ENCODE peak calls at places on chromosomes 1 and 21, in eight cellular contexts. E is A549, C is endothelial cell of umbilical vein, S is SK-N-SH, G is heart right ventricle, J is heart left ventricle, W is cardiac muscle cell, K is MM.1S. L is an unnamed sample. For H3K4me1, the result is how much of the 10 kb centered on the place peaks cover.

GRCh38 chr21:39564200-39564599 is 48.5 kb upstream of the B3GALT5 start:
- DNase-seq in C (no peak), J (peak), K (no peak), S (peak), W (no peak), E (no peak), G (peak), L (peak)

GRCh38 chr1:220213381-220213983 is 58.8 kb downstream of the RAB3GAP2 start:
- DNase-seq in J (no peak), E (no peak), K (no peak), W (no peak), S (no peak), G (no peak), C (no peak), L (no peak)

GRCh38 chr1:183131166-183131565 is 54.9 kb upstream of the LAMC2 start:
- DNase-seq in C (no peak), J (no peak), W (no peak), E (no peak), G (no peak), K (no peak), S (no peak), L (no peak)

GRCh38 chr1:26134466-26134865 is 22.8 kb downstream of the PDIK1L start:
- DNase-seq in W (no peak), J (no peak), S (no peak), E (no peak), K (no peak), G (no peak), C (no peak), L (no peak)

GRCh38 chr1:211648336-211648735 is 27.1 kb downstream of the NEK2 start:
- DNase-seq in S (no peak), C (peak), J (no peak), W (peak), E (peak), G (no peak), K (no peak), L (no peak)

GRCh38 chr1:229156819-229157218 is 114.1 kb upstream of the RAB4A start:
- DNase-seq in K (no peak), W (peak), G (no peak), E (peak), J (no peak), C (no peak), S (peak), L (peak)

GRCh38 chr1:16992675-16993074 is 12.3 kb upstream of the MFAP2 start:
- DNase-seq in C (no peak), W (no peak), S (no peak), K (no peak), J (no peak), E (no peak), G (no peak), L (no peak)

GRCh38 chr21:42722153-42722552 is 68.7 kb downstream of the PDE9A start:
- DNase-seq in K (no peak), G (no peak), C (no peak), E (no peak), J (no peak), W (no peak), S (no peak), L (no peak)

GRCh38 chr1:80066060-80066459 is 1059.5 kb upstream of the ADGRL4 start:
- DNase-seq in K (no peak), C (no peak), E (no peak), W (no peak), S (no peak), J (no peak), G (no peak), L (no peak)

GRCh38 chr1:29856663-29857224 is 620.4 kb downstream of the PTPRU start:
- DNase-seq in K (no peak), E (no peak), S (peak), W (no peak), C (no peak), J (no peak), G (no peak), L (peak)

DNA sequence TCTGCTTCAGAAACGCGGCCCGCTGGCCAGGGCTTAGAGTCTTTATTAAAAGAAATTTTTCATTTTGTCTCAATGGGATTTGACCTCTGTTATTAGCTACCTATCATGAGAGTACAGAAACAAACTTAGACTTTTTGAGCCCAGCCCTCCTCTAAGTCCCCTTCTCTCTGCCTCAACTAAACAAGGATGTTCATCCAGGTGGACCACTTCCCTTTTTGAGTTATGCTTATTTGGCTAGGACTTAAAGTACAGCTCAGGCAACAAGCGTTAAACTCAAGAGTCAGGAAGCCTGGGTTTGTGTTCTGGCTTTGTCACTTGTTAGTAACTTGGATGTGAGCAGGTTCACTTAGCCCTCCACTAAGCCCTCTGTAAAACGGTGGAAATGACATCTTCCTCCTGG is 153.0 kb downstream of the TGFBR3 start:
- DNase-seq in C (no peak), K (no peak), G (no peak), E (no peak), J (no peak), S (no peak), W (no peak), L (no peak)
- H3K4me1 ChIP-seq in C (under half), K (under half), G (under half), E (half or more), J (half or more), S (under half), W (under half), L (under half)

GRCh38 chr1:170604065-170604464 is 59.9 kb upstream of the PRRX1 start:
- DNase-seq in E (no peak), K (no peak), G (no peak), C (no peak), S (no peak), W (peak), J (no peak), L (no peak)
- H3K4me1 ChIP-seq in E (under half), K (under half), G (under half), C (under half), S (under half), W (under half), J (under half), L (under half)

GRCh38 chr1:225766967-225767413 is 10.6 kb upstream of the SRP9 start:
- DNase-seq in J (peak), C (peak), S (peak), W (peak), G (no peak), E (no peak), K (no peak), L (peak)

GRCh38 chr1:225767591-225768540 is 9.8 kb upstream of the SRP9 start:
- DNase-seq in J (peak), W (peak), K (no peak), G (peak), E (no peak), C (peak), S (no peak), L (peak)

GRCh38 chr1:225768662-225769426 is 8.8 kb upstream of the SRP9 start:
- DNase-seq in J (no peak), K (no peak), E (no peak), W (no peak), S (no peak), G (no peak), C (no peak), L (no peak)

GRCh38 chr1:225763815-225764548 is 13.6 kb upstream of the SRP9 start:
- DNase-seq in K (no peak), E (peak), S (no peak), C (peak), G (no peak), J (no peak), W (peak), L (no peak)

GRCh38 chr1:225765982-225766674 is 11.5 kb upstream of the SRP9 start:
- DNase-seq in E (no peak), K (no peak), G (no peak), J (no peak), S (no peak), W (no peak), C (no peak), L (peak)
- H3K4me1 ChIP-seq in E (half or more), K (under half), G (under half), J (half or more), S (under half), W (under half), C (under half), L (under half)

GRCh38 chr1:207820568-207821463 is 69.0 kb downstream of the CD46 start:
- DNase-seq in K (no peak), G (no peak), C (no peak), J (no peak), E (no peak), S (no peak), W (no peak), L (no peak)
- H3K4me1 ChIP-seq in K (under half), G (half or more), C (under half), J (half or more), E (half or more), S (under half), W (under half), L (under half)

GRCh38 chr1:234885601-234886000 is 243.0 kb downstream of the TOMM20 start:
- DNase-seq in W (no peak), C (no peak), E (no peak), K (no peak), S (no peak), G (peak), J (peak), L (no peak)

GRCh38 chr1:234882898-234883297 is 245.7 kb downstream of the TOMM20 start:
- DNase-seq in E (no peak), C (no peak), J (no peak), K (no peak), G (no peak), S (no peak), W (no peak), L (no peak)

GRCh38 chr1:234886081-234886874 is 242.4 kb downstream of the TOMM20 start:
- DNase-seq in E (no peak), K (no peak), J (peak), S (no peak), W (no peak), C (no peak), G (no peak), L (no peak)

GRCh38 chr1:234884006-234884405 is 244.6 kb downstream of the TOMM20 start:
- DNase-seq in J (no peak), E (no peak), C (no peak), K (no peak), W (no peak), S (no peak), G (no peak), L (no peak)

GRCh38 chr1:234884701-234885100 is 243.9 kb downstream of the TOMM20 start:
- DNase-seq in C (no peak), J (no peak), E (no peak), K (no peak), S (no peak), W (no peak), G (no peak), L (no peak)
- H3K4me1 ChIP-seq in C (under half), J (under half), E (under half), K (under half), S (under half), W (under half), G (under half), L (under half)

GRCh38 chr1:162275622-162276175 is 101.0 kb downstream of the SPATA46 start:
- DNase-seq in K (no peak), W (no peak), S (no peak), G (no peak), C (no peak), E (no peak), J (no peak), L (no peak)

GRCh38 chr1:162276493-162276892 is 100.2 kb downstream of the SPATA46 start:
- DNase-seq in C (peak), S (peak), G (no peak), K (peak), J (no peak), W (peak), E (peak), L (no peak)

GRCh38 chr1:162270016-162270415 is 106.6 kb downstream of the SPATA46 start:
- DNase-seq in S (no peak), W (no peak), J (no peak), C (no peak), E (no peak), G (no peak), K (no peak), L (no peak)

GRCh38 chr1:162265983-162266382 is 110.7 kb downstream of the SPATA46 start:
- DNase-seq in G (no peak), J (no peak), S (no peak), E (no peak), C (no peak), W (no peak), K (peak), L (no peak)

DNA sequence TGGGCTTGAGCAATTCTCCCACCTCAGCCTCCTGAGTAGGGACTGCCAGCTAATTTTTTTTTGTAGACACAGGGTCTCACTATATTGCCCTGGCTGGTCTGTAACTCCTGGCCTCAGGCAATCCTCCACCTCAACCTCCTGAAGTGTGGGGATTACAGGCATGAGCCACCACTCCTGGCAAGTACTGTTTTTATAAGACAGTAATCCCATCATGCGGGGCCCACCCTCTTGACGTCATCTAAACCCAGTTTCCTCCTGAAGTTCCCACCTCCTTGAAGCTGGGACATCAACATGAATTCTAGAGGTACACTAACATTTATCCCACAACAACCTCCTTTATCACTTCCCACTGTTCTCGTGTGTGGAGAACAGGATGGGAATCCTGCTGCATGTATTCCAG is 104.7 kb downstream of the SPATA46 start:
- DNase-seq in S (no peak), W (no peak), G (no peak), K (no peak), C (no peak), E (no peak), J (no peak), L (no peak)
- H3K4me1 ChIP-seq in S (under half), W (under half), G (under half), K (under half), C (under half), E (under half), J (under half), L (under half)

DNA sequence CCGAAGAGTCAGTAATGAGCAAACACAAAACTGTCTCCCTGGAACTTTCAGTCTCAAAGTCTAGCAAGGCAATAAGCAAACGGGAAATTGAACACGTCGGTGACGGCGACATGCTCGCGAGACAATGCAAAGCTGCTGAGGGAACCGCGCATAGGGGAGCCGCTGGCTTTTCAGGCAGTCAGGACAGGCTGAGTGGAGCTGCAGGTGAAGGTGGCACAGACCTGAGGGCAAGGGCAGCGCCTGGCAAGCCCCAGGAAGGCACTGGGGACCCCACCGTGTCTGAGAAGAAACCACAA is 4.9 kb downstream of the INTS11 start:
- DNase-seq in G (no peak), E (no peak), J (no peak), S (no peak), K (no peak), W (no peak), C (no peak), L (no peak)
- H3K4me1 ChIP-seq in G (under half), E (under half), J (under half), S (under half), K (under half), W (under half), C (under half), L (under half)

DNA sequence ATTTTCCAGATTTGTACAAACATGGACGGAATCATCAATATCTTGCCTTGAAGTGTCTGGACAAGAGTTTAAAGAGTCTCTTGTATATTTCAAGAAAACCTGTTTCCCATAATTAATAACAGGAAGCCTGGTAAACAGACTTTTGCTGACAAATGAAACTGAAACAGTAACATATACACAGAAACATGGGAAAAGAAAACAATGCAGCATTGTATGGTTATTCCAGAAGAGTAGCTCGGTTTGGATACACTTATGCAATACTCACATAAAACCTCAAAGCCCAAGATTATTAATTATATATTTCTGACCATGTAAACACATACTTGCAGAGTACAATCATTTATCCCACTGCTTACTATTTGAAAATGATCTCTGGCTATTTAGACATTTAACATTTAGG is 265.5 kb downstream of the PTPRC start:
- DNase-seq in J (no peak), S (no peak), W (peak), E (no peak), G (no peak), C (no peak), K (no peak), L (no peak)
- H3K4me1 ChIP-seq in J (under half), S (under half), W (under half), E (under half), G (under half), C (under half), K (under half), L (under half)

L was measured in breast epithelium.